ENCODE peak calls at places on chromosomes 4 and X, in seven cellular contexts. O is HepG2, P is GM12878, N is GM12892, J is K562, K is SK-N-SH, M is H1. H is an unnamed sample.

GRCh38 chrX:132958086-132958703 is at the start of gene HS6ST2:
- DNase-seq in N (no peak), J (no peak), M (peak; percentile 57), K (peak; percentile 67), O (no peak), P (no peak), H (no peak)

GRCh38 chr4:6125103-6125651 is 75.2 kb downstream of the JAKMIP1 start:
- DNase-seq in O (no peak), J (no peak), P (no peak), K (no peak), M (no peak), N (no peak), H (no peak)

GRCh38 chr4:90306810-90307209 is 179.6 kb downstream of the CCSER1 start:
- DNase-seq in M (no peak), J (no peak), P (no peak), O (no peak), N (no peak), K (no peak), H (no peak)

GRCh38 chrX:12304261-12304660 is 166.0 kb downstream of the FRMPD4 start:
- DNase-seq in M (no peak), N (no peak), J (no peak), K (no peak), P (no peak), O (no peak), H (no peak)

GRCh38 chrX:848366-848765 is 217.8 kb downstream of the SHOX start:
- DNase-seq in O (no peak), M (peak; percentile 47), P (no peak), J (no peak), N (no peak), K (no peak), H (no peak)

GRCh38 chr4:56505269-56506109 is at the start of gene ARL9:
- DNase-seq in P (no peak), J (no peak), K (peak; percentile 15), N (peak; percentile 30), M (peak; percentile 79), O (no peak), H (peak; percentile 43)

GRCh38 chr4:64756016-64756415 is 346.8 kb upstream of the TECRL start:
- DNase-seq in J (no peak), O (no peak), P (no peak), M (no peak), K (no peak), N (no peak), H (no peak)

GRCh38 chr4:23130845-23131244 is 438.1 kb downstream of the GBA3 start:
- DNase-seq in P (no peak), K (no peak), M (no peak), O (no peak), J (no peak), N (no peak), H (no peak)

GRCh38 chr4:154958621-154959358 is 177.7 kb downstream of the RBM46 start:
- DNase-seq in P (no peak), O (no peak), N (no peak), M (no peak), K (no peak), J (no peak), H (no peak)

GRCh38 chr4:105373324-105373723 is 100.5 kb downstream of the PPA2 start:
- DNase-seq in N (no peak), J (no peak), M (no peak), K (no peak), P (no peak), O (no peak), H (no peak)

GRCh38 chr4:8315343-8316250 is 46.0 kb downstream of the HTRA3 start:
- DNase-seq in J (no peak), M (peak; percentile 58), N (no peak), O (peak; percentile 62), P (no peak), K (peak; percentile 64), H (no peak)

GRCh38 chr4:26792639-26793038 is 68.0 kb upstream of the STIM2 start:
- DNase-seq in M (no peak), K (no peak), J (no peak), N (no peak), P (no peak), O (no peak), H (no peak)

GRCh38 chrX:8048466-8048865 is 121.3 kb upstream of the PNPLA4 start:
- DNase-seq in O (no peak), M (no peak), K (no peak), P (no peak), N (no peak), J (no peak), H (no peak)

GRCh38 chrX:8044861-8045434 is 117.7 kb upstream of the PNPLA4 start:
- DNase-seq in P (no peak), J (no peak), K (no peak), M (no peak), N (no peak), O (no peak), H (no peak)

GRCh38 chrX:8052909-8053308 is 118.2 kb downstream of the VCX2 start:
- DNase-seq in N (no peak), O (no peak), K (peak; percentile 3), M (no peak), P (no peak), J (no peak), H (no peak)

GRCh38 chrX:8049827-8050226 is 121.2 kb downstream of the VCX2 start:
- DNase-seq in P (no peak), N (no peak), M (no peak), O (no peak), J (no peak), K (no peak), H (no peak)
- TF ChIP-seq TAF1 in P (no peak), N (no peak), M (no peak), O (no peak), J (no peak), K (no peak), H (no peak)

DNA sequence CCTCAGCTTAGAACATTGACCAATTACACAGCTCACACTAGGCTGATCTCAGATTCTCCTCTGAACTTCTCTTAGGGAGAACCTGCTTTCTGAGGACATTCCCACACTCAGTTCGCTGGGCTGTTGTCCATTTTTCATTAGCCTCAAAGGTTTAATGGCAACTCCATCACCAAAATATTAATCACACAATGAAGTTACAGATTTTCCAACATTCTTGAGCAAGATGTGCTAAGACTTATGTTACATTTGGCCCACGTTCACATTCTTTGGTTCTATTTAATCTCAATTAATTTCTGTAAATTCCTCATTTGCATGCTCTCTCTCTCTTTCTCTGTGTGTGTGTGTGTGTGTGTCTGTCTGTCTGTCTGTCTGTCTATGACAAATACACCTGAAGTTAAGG is 82.3 kb upstream of the EDNRA start:
- DNase-seq in O (no peak), J (no peak), K (no peak), N (no peak), M (no peak), P (no peak), H (no peak)
- TF ChIP-seq TAF1 in O (no peak), J (no peak), K (no peak), N (no peak), M (no peak), P (no peak), H (no peak)

GRCh38 chrX:124401696-124402095 is 55.3 kb downstream of the SH2D1A start:
- DNase-seq in M (no peak), J (no peak), N (no peak), P (no peak), K (no peak), O (no peak), H (no peak)
- TF ChIP-seq TAF1 in M (no peak), J (no peak), N (no peak), P (no peak), K (no peak), O (no peak), H (no peak)

DNA sequence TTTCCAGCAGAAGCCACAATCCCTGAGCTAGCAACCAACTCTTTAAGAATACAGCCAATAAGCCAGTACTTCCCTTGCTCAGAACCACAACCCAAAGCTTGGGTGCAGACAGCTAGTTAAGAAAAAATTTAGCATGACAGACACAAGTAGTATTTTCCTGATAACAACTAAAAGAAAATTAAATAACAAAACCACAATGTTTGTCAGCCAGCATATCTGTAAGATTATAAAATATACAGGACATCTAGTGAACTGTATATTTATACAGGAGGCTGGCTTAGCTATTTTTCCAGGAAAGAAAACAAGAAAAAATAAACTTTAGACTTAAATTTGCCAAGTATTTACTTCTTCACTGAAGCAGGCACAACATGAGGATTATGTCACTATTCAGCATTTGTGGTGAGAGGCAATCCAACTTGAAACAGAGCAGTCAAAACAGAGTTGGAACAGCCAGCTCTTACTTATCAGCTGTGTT is 6.6 kb downstream of the PF4V1 start:
- DNase-seq in M (no peak), J (no peak), N (no peak), K (no peak), P (no peak), O (no peak), H (no peak)
- TF ChIP-seq TAF1 in M (no peak), J (no peak), N (no peak), K (no peak), P (no peak), O (no peak), H (no peak)

GRCh38 chr4:139605516-139605915 is 49.5 kb upstream of the SETD7 start:
- DNase-seq in N (no peak), P (no peak), M (no peak), O (no peak), K (no peak), J (no peak), H (no peak)

GRCh38 chr4:139600662-139601061 is 44.6 kb upstream of the SETD7 start:
- DNase-seq in O (no peak), J (no peak), N (no peak), K (no peak), P (no peak), M (no peak), H (no peak)

GRCh38 chr4:139607302-139608060 is 51.5 kb upstream of the SETD7 start:
- DNase-seq in O (no peak), M (no peak), K (no peak), P (no peak), J (no peak), N (no peak), H (no peak)

GRCh38 chr4:139606600-139607301 is 50.7 kb upstream of the SETD7 start:
- DNase-seq in K (no peak), J (peak; percentile 36), P (no peak), M (no peak), O (no peak), N (no peak), H (no peak)

GRCh38 chr4:139603576-139604387 is 47.8 kb upstream of the SETD7 start:
- DNase-seq in M (no peak), O (peak; percentile 67), P (peak; percentile 8), J (peak; percentile 55), K (peak; percentile 55), N (no peak), H (no peak)
- TF ChIP-seq TAF1 in M (no peak), O (no peak), P (no peak), J (no peak), K (no peak), N (no peak), H (no peak)

H was measured in GM12891.